ENCODE peak calls at places on chromosome 4, in seven cellular contexts. Z, E, X, S, U, I and D are unnamed samples.
A peak's percentile ranks its signal among the peaks of the same experiment; 100 is the strongest.

GRCh38 chr4:129999156-129999555 is 903.2 kb downstream of the C4orf33 start:
- DNase-seq in Z (no peak), E (no peak), X (no peak), S (no peak), U (no peak), I (no peak), D (no peak)

GRCh38 chr4:1472148-1472797 is 66.0 kb upstream of the NKX1-1 start:
- DNase-seq in Z (no peak), E (no peak), X (no peak), S (no peak), U (no peak), I (no peak), D (no peak)

GRCh38 chr4:4443821-4444220 is 56.9 kb downstream of the NSG1 start:
- DNase-seq in Z (no peak), E (no peak), X (no peak), S (no peak), U (no peak), I (no peak), D (no peak)

GRCh38 chr4:168631241-168632151 is 134.6 kb downstream of the PALLD start:
- DNase-seq in Z (peak; percentile 42), E (peak; percentile 80), X (no peak), S (no peak), U (peak; percentile 64), I (no peak), D (no peak)

GRCh38 chr4:115790812-115791211 is 677.4 kb upstream of the NDST4 start:
- DNase-seq in Z (no peak), E (no peak), X (no peak), S (no peak), U (no peak), I (no peak), D (no peak)

GRCh38 chr4:127610488-127610887 is 22.3 kb upstream of the INTU start:
- DNase-seq in Z (no peak), E (no peak), X (no peak), S (no peak), U (no peak), I (no peak), D (no peak)

GRCh38 chr4:70152088-70152487 is 1.9 kb upstream of the PRR27 start:
- DNase-seq in Z (no peak), E (no peak), X (no peak), S (no peak), U (no peak), I (no peak), D (no peak)

GRCh38 chr4:71392109-71392508 is 53.3 kb downstream of the SLC4A4 start:
- DNase-seq in Z (no peak), E (no peak), X (no peak), S (no peak), U (no peak), I (no peak), D (no peak)